ENCODE peak calls at places on chromosome 13, in five cellular contexts. Z is WTC11, F is MCF 10A, R is heart right ventricle, S is choroid plexus epithelial cell. J is an unnamed sample.

GRCh38 chr13:84574851-84575250 is 692.6 kb upstream of the SLITRK1 start:
- DNase-seq in Z (no peak), F (peak), R (no peak), S (peak), J (no peak)

GRCh38 chr13:40401911-40402776 is 264.3 kb downstream of the FOXO1 start:
- DNase-seq in Z (no peak), F (peak), R (peak), S (peak), J (peak)

GRCh38 chr13:26498524-26499208 is 58.8 kb upstream of the WASF3 start:
- DNase-seq in Z (no peak), F (no peak), R (no peak), S (peak), J (no peak)

GRCh38 chr13:77000475-77000874 is 8.6 kb downstream of the CLN5 start:
- DNase-seq in Z (no peak), F (no peak), R (no peak), S (no peak), J (peak)

GRCh38 chr13:44969858-44970484 is 19.3 kb downstream of the NUFIP1 start:
- DNase-seq in Z (no peak), F (peak), R (no peak), S (peak), J (peak)

GRCh38 chr13:36766295-36766694 is 52.7 kb upstream of the RFXAP start:
- DNase-seq in Z (no peak), F (peak), R (no peak), S (peak), J (no peak)

GRCh38 chr13:80362488-80362887 is 21.6 kb upstream of the SPRY2 start:
- DNase-seq in Z (no peak), F (no peak), R (no peak), S (no peak), J (no peak)

GRCh38 chr13:78169386-78169785 is 250.8 kb upstream of the EDNRB start:
- DNase-seq in Z (no peak), F (no peak), R (no peak), S (no peak), J (no peak)

GRCh38 chr13:33312150-33312908 is 26.8 kb upstream of the STARD13 start:
- DNase-seq in Z (no peak), F (peak), R (no peak), S (peak), J (no peak)

GRCh38 chr13:24982333-24982999 is 113.5 kb upstream of the PABPC3 start:
- DNase-seq in Z (no peak), F (no peak), R (peak), S (no peak), J (peak)

GRCh38 chr13:27424246-27425150 is at the start of gene GTF3A:
- DNase-seq in Z (peak), F (peak), R (peak), S (peak), J (peak)

GRCh38 chr13:58655086-58655485 is 1023.5 kb downstream of the PCDH17 start:
- DNase-seq in Z (no peak), F (no peak), R (no peak), S (no peak), J (peak)

GRCh38 chr13:74575729-74576125 is 441.5 kb upstream of the KLF12 start:
- DNase-seq in Z (peak), F (peak), R (peak), S (peak), J (peak)

GRCh38 chr13:111210082-111210481 is 95.0 kb downstream of the ARHGEF7 start:
- DNase-seq in Z (no peak), F (no peak), R (no peak), S (no peak), J (no peak)

GRCh38 chr13:107669356-107669755 is 546.0 kb downstream of the LIG4 start:
- DNase-seq in Z (no peak), F (no peak), R (no peak), S (peak), J (no peak)

GRCh38 chr13:36006347-36006746 is 124.8 kb downstream of the DCLK1 start:
- DNase-seq in Z (no peak), F (peak), R (no peak), S (peak), J (no peak)

GRCh38 chr13:30299746-30300145 is 7.6 kb downstream of the KATNAL1 start:
- DNase-seq in Z (no peak), F (no peak), R (no peak), S (no peak), J (no peak)

GRCh38 chr13:34107814-34108213 is 289.9 kb downstream of the RFC3 start:
- DNase-seq in Z (no peak), F (peak), R (no peak), S (peak), J (no peak)

GRCh38 chr13:20826301-20826700 is 52.5 kb upstream of the EEF1AKMT1 start:
- DNase-seq in Z (no peak), F (no peak), R (no peak), S (no peak), J (no peak)

GRCh38 chr13:21676611-21677021 is 5.7 kb downstream of the FGF9 start:
- DNase-seq in Z (peak), F (peak), R (no peak), S (no peak), J (peak)

GRCh38 chr13:98879965-98880364 is 97.9 kb downstream of the DOCK9 start:
- DNase-seq in Z (no peak), F (no peak), R (no peak), S (no peak), J (no peak)

GRCh38 chr13:99347335-99347878 is 40.2 kb upstream of the GPR183 start:
- DNase-seq in Z (no peak), F (no peak), R (no peak), S (no peak), J (no peak)

GRCh38 chr13:114111577-114111976 is 20.8 kb downstream of the RASA3 start:
- DNase-seq in Z (no peak), F (no peak), R (no peak), S (peak), J (peak)

GRCh38 chr13:111372651-111373425 is 52.4 kb downstream of the TEX29 start:
- DNase-seq in Z (no peak), F (no peak), R (no peak), S (no peak), J (peak)

GRCh38 chr13:46648166-46648607 is 95.2 kb downstream of the LRCH1 start:
- DNase-seq in Z (peak), F (peak), R (no peak), S (peak), J (peak)

GRCh38 chr13:34349091-34349722 is 531.3 kb downstream of the RFC3 start:
- DNase-seq in Z (no peak), F (peak), R (peak), S (peak), J (no peak)

GRCh38 chr13:40024578-40024952 is 369.1 kb downstream of the COG6 start:
- DNase-seq in Z (no peak), F (no peak), R (no peak), S (peak), J (no peak)

GRCh38 chr13:91744284-91744683 is 345.9 kb downstream of the GPC5 start:
- DNase-seq in Z (no peak), F (no peak), R (no peak), S (no peak), J (no peak)

GRCh38 chr13:91740811-91741210 is 342.4 kb downstream of the GPC5 start:
- DNase-seq in Z (no peak), F (no peak), R (no peak), S (no peak), J (no peak)

GRCh38 chr13:91741925-91742324 is 343.5 kb downstream of the GPC5 start:
- DNase-seq in Z (no peak), F (no peak), R (no peak), S (no peak), J (no peak)

GRCh38 chr13:91739751-91740150 is 341.3 kb downstream of the GPC5 start:
- DNase-seq in Z (no peak), F (no peak), R (no peak), S (no peak), J (no peak)
- TF ChIP-seq CTCF in Z (no peak), F (no peak), R (no peak), S (no peak), J (no peak)

GRCh38 chr13:102091231-102091630 is 310.6 kb downstream of the FGF14 start:
- DNase-seq in Z (peak), F (peak), R (no peak), S (peak), J (peak)
- TF ChIP-seq CTCF in Z (no peak), F (no peak), R (no peak), S (peak), J (peak)

GRCh38 chr13:60369242-60369641 is 27.8 kb upstream of the TDRD3 start:
- DNase-seq in Z (no peak), F (peak), R (no peak), S (peak), J (no peak)
- TF ChIP-seq CTCF in Z (peak), F (peak), R (no peak), S (no peak), J (no peak)

GRCh38 chr13:75633285-75633684 is 2.8 kb upstream of the LMO7 start:
- DNase-seq in Z (no peak), F (no peak), R (no peak), S (peak), J (no peak)
- TF ChIP-seq CTCF in Z (no peak), F (no peak), R (no peak), S (no peak), J (no peak)

GRCh38 chr13:65063753-65064152 is 2166.4 kb downstream of the PCDH9 start:
- DNase-seq in Z (no peak), F (no peak), R (no peak), S (peak), J (no peak)

DNA sequence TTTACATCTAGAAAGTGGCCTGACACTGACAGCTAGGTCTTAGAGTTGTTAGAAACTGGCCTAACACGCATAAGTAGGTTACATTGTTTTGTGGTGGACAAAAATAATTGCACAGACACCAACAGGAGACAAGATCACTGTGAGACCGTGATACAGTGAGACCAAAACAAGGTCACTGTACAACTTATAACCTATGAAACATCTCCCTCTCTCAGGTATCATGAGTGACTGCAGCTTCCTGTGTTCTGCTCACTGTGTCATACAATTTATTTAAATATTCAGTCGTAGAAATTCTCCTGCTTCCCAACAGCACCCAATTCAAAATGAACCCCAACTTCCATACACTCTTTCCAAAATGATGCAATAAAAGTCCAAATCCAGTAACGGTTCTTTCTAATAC is 2165.2 kb downstream of the PCDH9 start:
- DNase-seq in Z (no peak), F (no peak), R (no peak), S (no peak), J (no peak)
- TF ChIP-seq CTCF in Z (no peak), F (no peak), R (no peak), S (no peak), J (no peak)

J was measured in NB4.